ENCODE peak calls at places on chromosome 12, in five cellular contexts. S is SHP77 treated with DMSO at 0.1 percent for 48 hours, G is NCI-H82, O is hypothalamus, Y is dermis blood vessel endothelial cell. D is an unnamed sample.

GRCh38 chr12:69405466-69405865 is 45.9 kb downstream of the YEATS4 start:
- DNase-seq in O (no peak), G (no peak), Y (peak; percentile 94), S (no peak), D (no peak)

GRCh38 chr12:121452356-121453021 is 52.6 kb downstream of the RNF34 start:
- DNase-seq in G (no peak), S (no peak), O (no peak), Y (peak; percentile 17), D (no peak)

GRCh38 chr12:68617160-68617926 is 6.6 kb downstream of the RAP1B start:
- DNase-seq in S (no peak), O (no peak), Y (no peak), G (no peak), D (no peak)

GRCh38 chr12:28865776-28866175 is 283.3 kb upstream of the FAR2 start:
- DNase-seq in O (no peak), Y (no peak), S (no peak), G (no peak), D (no peak)

GRCh38 chr12:6956332-6956727 is 5.2 kb downstream of the PTPN6 start:
- DNase-seq in Y (no peak), O (no peak), S (no peak), G (no peak), D (no peak)

GRCh38 chr12:95838125-95838524 is 20.6 kb upstream of the SNRPF start:
- DNase-seq in G (peak; percentile 13), S (peak; percentile 65), Y (peak; percentile 43), O (no peak), D (no peak)

GRCh38 chr12:42237052-42237852 is 796 bp downstream of the YAF2 start:
- DNase-seq in S (peak; percentile 33), O (peak; percentile 27), G (peak; percentile 86), Y (peak; percentile 87), D (peak; percentile 64)

GRCh38 chr12:57255916-57256315 is 4.9 kb upstream of the STAC3 start:
- DNase-seq in O (no peak), Y (no peak), S (no peak), G (no peak), D (no peak)

GRCh38 chr12:93699271-93700141 is 22.3 kb downstream of the CRADD start:
- DNase-seq in O (no peak), G (peak; percentile 21), Y (peak; percentile 31), S (no peak), D (no peak)

GRCh38 chr12:56833780-56834179 is 70.7 kb downstream of the HSD17B6 start:
- DNase-seq in G (no peak), S (no peak), O (no peak), Y (no peak), D (no peak)

GRCh38 chr12:111546758-111547383 is 52.2 kb downstream of the ATXN2 start:
- DNase-seq in S (no peak), O (no peak), Y (peak; percentile 55), G (no peak), D (no peak)

GRCh38 chr12:109678732-109679131 is 34.9 kb upstream of the FAM222A start:
- DNase-seq in O (no peak), Y (no peak), S (no peak), G (peak; percentile 95), D (no peak)